ENCODE peak calls at places on chromosomes 1 and 21, in seven cellular contexts. One of them, this sample, is unnamed. For H3K36me3, the result is how much of the 10 kb centered on the place peaks cover.

GRCh38 chr21:43815107-43815742 is 25.8 kb downstream of the RRP1 start:
- DNase-seq in neural progenitor cell: peak
- DNase-seq in endothelial cell of umbilical vein: no peak
- DNase-seq in hepatocyte: no peak
- DNase-seq in HepG2: no peak
- DNase-seq in keratinocyte: no peak
- DNase-seq in IMR-90: no peak
- DNase-seq in this sample: no peak

GRCh38 chr1:69976896-69977295 is 228.5 kb downstream of the LRRC40 start:
- DNase-seq in keratinocyte: no peak
- DNase-seq in neural progenitor cell: no peak
- DNase-seq in endothelial cell of umbilical vein: peak
- DNase-seq in HepG2: no peak
- DNase-seq in IMR-90: peak
- DNase-seq in hepatocyte: no peak
- DNase-seq in this sample: peak

GRCh38 chr1:180670681-180671080 is 38.9 kb downstream of the XPR1 start:
- DNase-seq in endothelial cell of umbilical vein: no peak
- DNase-seq in neural progenitor cell: no peak
- DNase-seq in HepG2: no peak
- DNase-seq in keratinocyte: no peak
- DNase-seq in hepatocyte: no peak
- DNase-seq in IMR-90: no peak
- DNase-seq in this sample: no peak

GRCh38 chr1:70115315-70115714 is 90.1 kb downstream of the LRRC40 start:
- DNase-seq in IMR-90: no peak
- DNase-seq in neural progenitor cell: no peak
- DNase-seq in endothelial cell of umbilical vein: no peak
- DNase-seq in hepatocyte: no peak
- DNase-seq in HepG2: no peak
- DNase-seq in keratinocyte: no peak
- DNase-seq in this sample: no peak

GRCh38 chr1:226772456-226773139 is 33.5 kb upstream of the ITPKB start:
- DNase-seq in hepatocyte: no peak
- DNase-seq in endothelial cell of umbilical vein: no peak
- DNase-seq in HepG2: no peak
- DNase-seq in IMR-90: no peak
- DNase-seq in keratinocyte: no peak
- DNase-seq in neural progenitor cell: no peak
- DNase-seq in this sample: no peak

GRCh38 chr1:209433649-209434031 is 149.9 kb upstream of the CAMK1G start:
- DNase-seq in endothelial cell of umbilical vein: no peak
- DNase-seq in keratinocyte: no peak
- DNase-seq in IMR-90: no peak
- DNase-seq in neural progenitor cell: no peak
- DNase-seq in HepG2: no peak
- DNase-seq in hepatocyte: no peak
- DNase-seq in this sample: peak

GRCh38 chr1:188723332-188724020 is 1754.2 kb downstream of the BRINP3 start:
- DNase-seq in IMR-90: no peak
- DNase-seq in hepatocyte: no peak
- DNase-seq in keratinocyte: no peak
- DNase-seq in HepG2: no peak
- DNase-seq in endothelial cell of umbilical vein: peak
- DNase-seq in neural progenitor cell: no peak
- DNase-seq in this sample: no peak

GRCh38 chr1:153387001-153387400 is 3.9 kb downstream of the S100A8 start:
- DNase-seq in keratinocyte: no peak
- DNase-seq in endothelial cell of umbilical vein: no peak
- DNase-seq in hepatocyte: no peak
- DNase-seq in HepG2: no peak
- DNase-seq in neural progenitor cell: no peak
- DNase-seq in IMR-90: no peak
- DNase-seq in this sample: no peak

GRCh38 chr1:25341746-25342145 is 3.6 kb downstream of the TMEM50A start:
- DNase-seq in keratinocyte: no peak
- DNase-seq in endothelial cell of umbilical vein: no peak
- DNase-seq in hepatocyte: no peak
- DNase-seq in IMR-90: no peak
- DNase-seq in HepG2: no peak
- DNase-seq in neural progenitor cell: no peak
- DNase-seq in this sample: no peak

GRCh38 chr1:162391790-162392563 is 10.4 kb downstream of the C1orf226 start:
- DNase-seq in neural progenitor cell: peak
- DNase-seq in HepG2: peak
- DNase-seq in endothelial cell of umbilical vein: peak
- DNase-seq in IMR-90: peak
- DNase-seq in keratinocyte: no peak
- DNase-seq in hepatocyte: peak
- DNase-seq in this sample: no peak

GRCh38 chr21:27505516-27505915 is 538.6 kb upstream of the ADAMTS5 start:
- DNase-seq in endothelial cell of umbilical vein: no peak
- DNase-seq in keratinocyte: no peak
- DNase-seq in HepG2: no peak
- DNase-seq in hepatocyte: no peak
- DNase-seq in neural progenitor cell: no peak
- DNase-seq in IMR-90: peak
- DNase-seq in this sample: peak

GRCh38 chr1:180248731-180249681 is 18.9 kb downstream of the LHX4 start:
- DNase-seq in endothelial cell of umbilical vein: no peak
- DNase-seq in HepG2: no peak
- DNase-seq in keratinocyte: no peak
- DNase-seq in hepatocyte: no peak
- DNase-seq in IMR-90: no peak
- DNase-seq in neural progenitor cell: peak
- DNase-seq in this sample: no peak

GRCh38 chr1:185409345-185409744 is 92.3 kb upstream of the IVNS1ABP start:
- DNase-seq in hepatocyte: no peak
- DNase-seq in neural progenitor cell: no peak
- DNase-seq in keratinocyte: no peak
- DNase-seq in endothelial cell of umbilical vein: no peak
- DNase-seq in IMR-90: no peak
- DNase-seq in HepG2: no peak
- DNase-seq in this sample: no peak

GRCh38 chr1:232481091-232481490 is 148.8 kb downstream of the SIPA1L2 start:
- DNase-seq in endothelial cell of umbilical vein: no peak
- DNase-seq in keratinocyte: no peak
- DNase-seq in HepG2: no peak
- DNase-seq in IMR-90: no peak
- DNase-seq in neural progenitor cell: no peak
- DNase-seq in hepatocyte: no peak
- DNase-seq in this sample: no peak

GRCh38 chr1:100597069-100597741 is 59.3 kb downstream of the GPR88 start:
- DNase-seq in IMR-90: peak
- DNase-seq in neural progenitor cell: no peak
- DNase-seq in hepatocyte: no peak
- DNase-seq in keratinocyte: no peak
- DNase-seq in endothelial cell of umbilical vein: peak
- DNase-seq in HepG2: no peak
- DNase-seq in this sample: peak

GRCh38 chr1:163227126-163227525 is 24.4 kb upstream of the RGS5 start:
- DNase-seq in hepatocyte: no peak
- DNase-seq in neural progenitor cell: no peak
- DNase-seq in endothelial cell of umbilical vein: no peak
- DNase-seq in IMR-90: no peak
- DNase-seq in keratinocyte: no peak
- DNase-seq in HepG2: no peak
- DNase-seq in this sample: peak

DNA sequence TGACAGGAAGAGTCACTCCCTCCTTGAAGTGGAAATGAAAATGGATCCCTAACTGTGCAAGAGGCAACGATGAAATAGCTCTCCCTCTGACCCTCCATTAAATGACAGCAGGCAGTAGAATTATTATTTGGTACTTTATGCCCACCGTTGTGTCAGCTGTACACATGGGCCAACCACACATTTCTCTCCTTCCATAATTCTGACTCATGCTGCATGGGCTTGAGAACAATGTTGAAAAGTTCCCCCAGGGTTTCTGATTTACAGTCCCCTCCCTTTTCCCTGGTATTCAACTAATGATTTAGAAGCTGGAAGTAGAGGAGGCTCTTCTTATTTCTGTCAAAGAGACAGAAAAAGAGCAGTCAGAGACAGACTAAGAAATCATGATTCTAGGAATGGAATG is 103.5 kb downstream of the RGS7 start:
- DNase-seq in endothelial cell of umbilical vein: no peak
- DNase-seq in hepatocyte: no peak
- DNase-seq in IMR-90: peak
- DNase-seq in keratinocyte: no peak
- DNase-seq in HepG2: no peak
- DNase-seq in neural progenitor cell: no peak
- DNase-seq in this sample: no peak
- H3K4me2 ChIP-seq in endothelial cell of umbilical vein: no peak
- H3K4me2 ChIP-seq in hepatocyte: no peak
- H3K4me2 ChIP-seq in IMR-90: no peak
- H3K4me2 ChIP-seq in keratinocyte: no peak
- H3K4me2 ChIP-seq in HepG2: no peak
- H3K4me2 ChIP-seq in neural progenitor cell: no peak
- H3K4me2 ChIP-seq in this sample: no peak

GRCh38 chr1:40736085-40736531 is 44.6 kb downstream of the NFYC start:
- DNase-seq in IMR-90: peak
- DNase-seq in HepG2: no peak
- DNase-seq in endothelial cell of umbilical vein: peak
- DNase-seq in hepatocyte: no peak
- DNase-seq in keratinocyte: no peak
- DNase-seq in neural progenitor cell: peak
- DNase-seq in this sample: peak

GRCh38 chr1:40740039-40740991 is 43.3 kb upstream of the KCNQ4 start:
- DNase-seq in endothelial cell of umbilical vein: no peak
- DNase-seq in IMR-90: no peak
- DNase-seq in hepatocyte: no peak
- DNase-seq in neural progenitor cell: no peak
- DNase-seq in HepG2: peak
- DNase-seq in keratinocyte: no peak
- DNase-seq in this sample: no peak

GRCh38 chr1:40739455-40740008 is 44.1 kb upstream of the KCNQ4 start:
- DNase-seq in endothelial cell of umbilical vein: no peak
- DNase-seq in keratinocyte: no peak
- DNase-seq in IMR-90: peak
- DNase-seq in HepG2: no peak
- DNase-seq in hepatocyte: no peak
- DNase-seq in neural progenitor cell: no peak
- DNase-seq in this sample: no peak

GRCh38 chr1:40740992-40741736 is 42.4 kb upstream of the KCNQ4 start:
- DNase-seq in endothelial cell of umbilical vein: no peak
- DNase-seq in neural progenitor cell: no peak
- DNase-seq in hepatocyte: no peak
- DNase-seq in IMR-90: no peak
- DNase-seq in HepG2: no peak
- DNase-seq in keratinocyte: no peak
- DNase-seq in this sample: no peak

GRCh38 chr1:40738831-40739230 is 44.8 kb upstream of the KCNQ4 start:
- DNase-seq in neural progenitor cell: no peak
- DNase-seq in IMR-90: no peak
- DNase-seq in hepatocyte: no peak
- DNase-seq in HepG2: no peak
- DNase-seq in endothelial cell of umbilical vein: no peak
- DNase-seq in keratinocyte: no peak
- DNase-seq in this sample: no peak
- H3K36me3 ChIP-seq in neural progenitor cell: under half
- H3K36me3 ChIP-seq in IMR-90: under half
- H3K36me3 ChIP-seq in hepatocyte: under half
- H3K36me3 ChIP-seq in HepG2: half or more
- H3K36me3 ChIP-seq in endothelial cell of umbilical vein: under half
- H3K36me3 ChIP-seq in keratinocyte: under half
- H3K36me3 ChIP-seq in this sample: under half

GRCh38 chr1:206923009-206923960 is 1.5 kb upstream of the FCMR start:
- DNase-seq in keratinocyte: no peak
- DNase-seq in neural progenitor cell: no peak
- DNase-seq in endothelial cell of umbilical vein: no peak
- DNase-seq in HepG2: no peak
- DNase-seq in hepatocyte: no peak
- DNase-seq in IMR-90: no peak
- DNase-seq in this sample: no peak
- TF ChIP-seq CTCF in keratinocyte: no peak
- TF ChIP-seq CTCF in neural progenitor cell: no peak
- TF ChIP-seq CTCF in endothelial cell of umbilical vein: no peak
- TF ChIP-seq CTCF in HepG2: no peak
- TF ChIP-seq CTCF in hepatocyte: no peak
- TF ChIP-seq CTCF in IMR-90: no peak
- TF ChIP-seq CTCF in this sample: no peak

GRCh38 chr1:214957330-214958137 is 125.0 kb upstream of the KCNK2 start:
- DNase-seq in IMR-90: peak
- DNase-seq in neural progenitor cell: no peak
- DNase-seq in HepG2: no peak
- DNase-seq in hepatocyte: peak
- DNase-seq in endothelial cell of umbilical vein: no peak
- DNase-seq in keratinocyte: peak
- DNase-seq in this sample: peak
- H3K4me2 ChIP-seq in IMR-90: peak
- H3K4me2 ChIP-seq in neural progenitor cell: no peak
- H3K4me2 ChIP-seq in HepG2: no peak
- H3K4me2 ChIP-seq in hepatocyte: peak
- H3K4me2 ChIP-seq in endothelial cell of umbilical vein: no peak
- H3K4me2 ChIP-seq in keratinocyte: peak
- H3K4me2 ChIP-seq in this sample: peak

GRCh38 chr1:1264868-1265272 is 8.8 kb downstream of the UBE2J2 start:
- DNase-seq in keratinocyte: peak
- DNase-seq in HepG2: no peak
- DNase-seq in neural progenitor cell: peak
- DNase-seq in hepatocyte: no peak
- DNase-seq in IMR-90: peak
- DNase-seq in endothelial cell of umbilical vein: peak
- DNase-seq in this sample: peak
- H3K36me3 ChIP-seq in keratinocyte: under half
- H3K36me3 ChIP-seq in HepG2: half or more
- H3K36me3 ChIP-seq in neural progenitor cell: under half
- H3K36me3 ChIP-seq in hepatocyte: under half
- H3K36me3 ChIP-seq in IMR-90: half or more
- H3K36me3 ChIP-seq in endothelial cell of umbilical vein: under half
- H3K36me3 ChIP-seq in this sample: under half

DNA sequence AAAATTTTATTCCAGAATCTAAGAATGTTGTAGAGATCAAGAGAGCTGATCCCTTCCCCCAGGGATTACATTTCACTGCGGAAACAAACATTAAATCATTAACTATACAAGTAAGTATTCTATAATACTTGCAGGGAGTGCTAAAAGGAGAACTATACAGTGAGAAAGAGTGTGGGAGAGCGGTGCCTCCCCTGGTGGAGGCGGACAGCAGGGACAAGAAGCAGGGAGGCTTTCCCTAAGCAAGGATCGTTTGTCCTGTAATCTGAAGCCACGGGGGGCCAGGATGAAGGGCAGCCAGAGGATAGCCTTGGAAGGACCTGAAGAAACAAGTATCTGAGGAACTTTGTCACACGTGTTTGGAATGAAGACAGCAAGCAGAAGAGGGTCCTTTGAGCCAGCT is 40.1 kb downstream of the SLC9C2 start:
- DNase-seq in HepG2: peak
- DNase-seq in IMR-90: no peak
- DNase-seq in neural progenitor cell: peak
- DNase-seq in keratinocyte: no peak
- DNase-seq in hepatocyte: no peak
- DNase-seq in endothelial cell of umbilical vein: no peak
- DNase-seq in this sample: no peak
- TF ChIP-seq CTCF in HepG2: peak
- TF ChIP-seq CTCF in IMR-90: no peak
- TF ChIP-seq CTCF in neural progenitor cell: peak
- TF ChIP-seq CTCF in keratinocyte: no peak
- TF ChIP-seq CTCF in hepatocyte: no peak
- TF ChIP-seq CTCF in endothelial cell of umbilical vein: no peak
- TF ChIP-seq CTCF in this sample: no peak

This sample was measured in mammary epithelial cell.